ENCODE peak calls at places on chromosomes 2 and 18, in five cellular contexts. K is ELR, T is HCEC 1CT, B is amniotic epithelial cell, M is posterior vena cava. X is an unnamed sample.
A peak's percentile ranks its signal among the peaks of the same experiment; 100 is the strongest.

GRCh38 chr2:226118471-226119429 is 680.9 kb downstream of the IRS1 start:
- DNase-seq in T (peak; percentile 94), M (no peak), B (peak; percentile 98), K (peak; percentile 93), X (peak; percentile 96)

GRCh38 chr2:26555246-26556133 is 77.6 kb upstream of the OTOF start:
- DNase-seq in T (peak; percentile 20), M (peak; percentile 54), K (peak; percentile 41), B (no peak), X (no peak)

GRCh38 chr2:236113425-236113824 is 54.8 kb downstream of the GBX2 start:
- DNase-seq in M (peak; percentile 58), B (no peak), T (no peak), K (no peak), X (no peak)

GRCh38 chr2:85387754-85388153 is 22.4 kb downstream of the CAPG start:
- DNase-seq in B (no peak), T (no peak), K (no peak), M (peak; percentile 1), X (no peak)

GRCh38 chr2:30414951-30415350 is 32.1 kb upstream of the LCLAT1 start:
- DNase-seq in T (peak; percentile 34), K (no peak), B (no peak), M (no peak), X (no peak)

GRCh38 chr2:20568501-20569463 is 82.1 kb downstream of the HS1BP3 start:
- DNase-seq in M (peak; percentile 80), K (no peak), B (no peak), T (no peak), X (peak; percentile 86)

GRCh38 chr2:54520687-54521086 is 64.6 kb downstream of the SPTBN1 start:
- DNase-seq in T (peak; percentile 93), B (peak; percentile 91), K (peak; percentile 94), M (no peak), X (peak; percentile 92)

GRCh38 chr18:31583185-31583854 is 8.4 kb upstream of the TTR start:
- DNase-seq in M (no peak), T (no peak), K (no peak), B (no peak), X (no peak)

GRCh38 chr2:1766851-1767771 is 22.8 kb upstream of the PXDN start:
- DNase-seq in B (no peak), M (peak; percentile 74), K (no peak), T (no peak), X (no peak)